ENCODE peak calls at places on chromosomes 16 and 17, in five cellular contexts. One of them, this sample, is unnamed.

GRCh38 chr16:21720533-21720932 is 56.8 kb downstream of the OTOA start:
- DNase-seq in tibial nerve: no peak
- DNase-seq in stomach: no peak
- DNase-seq in H9: no peak
- DNase-seq in heart left ventricle: no peak
- DNase-seq in this sample: no peak

GRCh38 chr16:4110680-4111079 is 5.6 kb downstream of the ADCY9 start:
- DNase-seq in H9: peak; percentile 40
- DNase-seq in stomach: peak; percentile 31
- DNase-seq in tibial nerve: no peak
- DNase-seq in heart left ventricle: no peak
- DNase-seq in this sample: no peak

GRCh38 chr16:70320121-70320520 is 21.1 kb downstream of the DDX19B start:
- DNase-seq in H9: no peak
- DNase-seq in tibial nerve: no peak
- DNase-seq in heart left ventricle: no peak
- DNase-seq in stomach: no peak
- DNase-seq in this sample: no peak

GRCh38 chr17:2926019-2926650 is 129.9 kb downstream of the RAP1GAP2 start:
- DNase-seq in heart left ventricle: no peak
- DNase-seq in tibial nerve: no peak
- DNase-seq in H9: no peak
- DNase-seq in stomach: no peak
- DNase-seq in this sample: no peak

GRCh38 chr17:1871743-1872142 is 41.9 kb downstream of the RPA1 start:
- DNase-seq in tibial nerve: no peak
- DNase-seq in heart left ventricle: no peak
- DNase-seq in H9: no peak
- DNase-seq in stomach: no peak
- DNase-seq in this sample: no peak

GRCh38 chr16:66677179-66677578 is 19.4 kb downstream of the CMTM4 start:
- DNase-seq in stomach: no peak
- DNase-seq in H9: no peak
- DNase-seq in tibial nerve: no peak
- DNase-seq in heart left ventricle: no peak
- DNase-seq in this sample: no peak

GRCh38 chr16:87538594-87538993 is 45.8 kb upstream of the ZCCHC14 start:
- DNase-seq in stomach: no peak
- DNase-seq in heart left ventricle: no peak
- DNase-seq in H9: no peak
- DNase-seq in tibial nerve: no peak
- DNase-seq in this sample: no peak

GRCh38 chr17:38815576-38816193 is 9.4 kb downstream of the CWC25 start:
- DNase-seq in stomach: no peak
- DNase-seq in tibial nerve: no peak
- DNase-seq in H9: no peak
- DNase-seq in heart left ventricle: no peak
- DNase-seq in this sample: no peak

GRCh38 chr17:82528484-82529265 is 9.1 kb downstream of the FOXK2 start:
- DNase-seq in heart left ventricle: peak; percentile 58
- DNase-seq in stomach: peak; percentile 33
- DNase-seq in H9: peak; percentile 52
- DNase-seq in tibial nerve: no peak
- DNase-seq in this sample: peak; percentile 42

GRCh38 chr17:82160081-82160480 is 52.6 kb downstream of the CCDC57 start:
- DNase-seq in H9: no peak
- DNase-seq in stomach: no peak
- DNase-seq in heart left ventricle: no peak
- DNase-seq in tibial nerve: no peak
- DNase-seq in this sample: peak; percentile 39

GRCh38 chr17:72077326-72077960 is 43.4 kb upstream of the SOX9 start:
- DNase-seq in H9: no peak
- DNase-seq in heart left ventricle: no peak
- DNase-seq in tibial nerve: no peak
- DNase-seq in stomach: no peak
- DNase-seq in this sample: no peak

GRCh38 chr17:17833664-17834357 is 3.0 kb downstream of the SREBF1 start:
- DNase-seq in heart left ventricle: no peak
- DNase-seq in H9: no peak
- DNase-seq in stomach: no peak
- DNase-seq in tibial nerve: no peak
- DNase-seq in this sample: no peak

GRCh38 chr16:24848065-24848464 is 2.3 kb downstream of the SLC5A11 start:
- DNase-seq in stomach: no peak
- DNase-seq in H9: no peak
- DNase-seq in heart left ventricle: no peak
- DNase-seq in tibial nerve: no peak
- DNase-seq in this sample: no peak

GRCh38 chr16:21598676-21599157 is 660 bp upstream of the METTL9 start:
- DNase-seq in stomach: no peak
- DNase-seq in tibial nerve: peak; percentile 9
- DNase-seq in H9: no peak
- DNase-seq in heart left ventricle: no peak
- DNase-seq in this sample: no peak

GRCh38 chr17:3961564-3962047 is 2.6 kb downstream of the ATP2A3 start:
- DNase-seq in stomach: no peak
- DNase-seq in heart left ventricle: no peak
- DNase-seq in tibial nerve: no peak
- DNase-seq in H9: no peak
- DNase-seq in this sample: no peak

GRCh38 chr17:34601431-34601830 is 22.0 kb downstream of the TMEM132E start:
- DNase-seq in heart left ventricle: no peak
- DNase-seq in tibial nerve: no peak
- DNase-seq in H9: no peak
- DNase-seq in stomach: no peak
- DNase-seq in this sample: no peak

GRCh38 chr17:35731239-35731931 is at the start of gene RASL10B:
- DNase-seq in H9: peak; percentile 83
- DNase-seq in stomach: peak; percentile 54
- DNase-seq in heart left ventricle: peak; percentile 58
- DNase-seq in tibial nerve: peak; percentile 37
- DNase-seq in this sample: peak; percentile 86

GRCh38 chr17:17567631-17568030 is 23.9 kb downstream of the PEMT start:
- DNase-seq in tibial nerve: peak; percentile 51
- DNase-seq in H9: no peak
- DNase-seq in heart left ventricle: peak; percentile 67
- DNase-seq in stomach: peak; percentile 82
- DNase-seq in this sample: peak; percentile 67

GRCh38 chr16:28607116-28607623 is 2.7 kb downstream of the SULT1A1 start:
- DNase-seq in tibial nerve: no peak
- DNase-seq in heart left ventricle: no peak
- DNase-seq in stomach: no peak
- DNase-seq in H9: no peak
- DNase-seq in this sample: no peak

GRCh38 chr17:7702776-7703175 is 2.2 kb upstream of the EFNB3 start:
- DNase-seq in stomach: no peak
- DNase-seq in heart left ventricle: no peak
- DNase-seq in H9: no peak
- DNase-seq in tibial nerve: no peak
- DNase-seq in this sample: no peak

GRCh38 chr16:58563235-58563634 is 47.9 kb downstream of the SETD6 start:
- DNase-seq in tibial nerve: no peak
- DNase-seq in H9: no peak
- DNase-seq in heart left ventricle: no peak
- DNase-seq in stomach: no peak
- DNase-seq in this sample: no peak

GRCh38 chr17:78304549-78305037 is 55.3 kb downstream of the SOCS3 start:
- DNase-seq in heart left ventricle: peak; percentile 49
- DNase-seq in H9: no peak
- DNase-seq in tibial nerve: peak; percentile 59
- DNase-seq in stomach: no peak
- DNase-seq in this sample: no peak

GRCh38 chr17:5065227-5065744 is 13.0 kb upstream of the ZFP3 start:
- DNase-seq in tibial nerve: no peak
- DNase-seq in H9: no peak
- DNase-seq in heart left ventricle: no peak
- DNase-seq in stomach: no peak
- DNase-seq in this sample: no peak

DNA sequence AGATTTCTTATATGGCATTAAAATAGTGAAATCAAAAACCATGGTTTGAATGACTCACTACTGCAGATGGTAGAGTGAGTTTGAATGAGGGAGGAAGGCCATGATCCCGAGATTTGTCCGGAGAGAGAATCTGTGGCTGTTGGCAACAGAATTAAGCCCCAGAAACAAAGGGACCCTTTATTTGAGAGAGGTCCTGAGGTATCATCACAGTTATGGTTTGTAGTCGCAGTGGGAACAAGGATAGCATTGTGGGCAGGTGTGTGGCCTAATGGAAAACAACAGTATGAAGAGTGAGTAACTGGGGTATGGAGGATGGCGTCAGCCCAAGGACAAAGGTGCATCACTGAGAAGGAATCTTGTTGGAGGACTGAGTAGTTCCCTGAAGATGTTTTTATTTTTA is 8.5 kb upstream of the ZFP3 start:
- DNase-seq in heart left ventricle: no peak
- DNase-seq in stomach: no peak
- DNase-seq in H9: no peak
- DNase-seq in tibial nerve: peak; percentile 27
- DNase-seq in this sample: no peak
- H3K27ac ChIP-seq in heart left ventricle: no peak overlapping the region
- H3K27ac ChIP-seq in stomach: no peak overlapping the region
- H3K27ac ChIP-seq in H9: no peak overlapping the region
- H3K27ac ChIP-seq in tibial nerve: no peak overlapping the region
- H3K27ac ChIP-seq in this sample: no peak overlapping the region

GRCh38 chr16:14095883-14096551 is 24.9 kb downstream of the MRTFB start:
- DNase-seq in heart left ventricle: no peak
- DNase-seq in tibial nerve: no peak
- DNase-seq in stomach: no peak
- DNase-seq in H9: no peak
- DNase-seq in this sample: peak; percentile 46
- H3K4me1 ChIP-seq in heart left ventricle: peaks cover 11% of the 10 kb centered on the region
- H3K4me1 ChIP-seq in tibial nerve: no peaks in the 10 kb centered on the region
- H3K4me1 ChIP-seq in stomach: peaks cover 78% of the 10 kb centered on the region
- H3K4me1 ChIP-seq in H9: peaks cover 2% of the 10 kb centered on the region
- H3K4me1 ChIP-seq in this sample: peaks cover 36% of the 10 kb centered on the region

DNA sequence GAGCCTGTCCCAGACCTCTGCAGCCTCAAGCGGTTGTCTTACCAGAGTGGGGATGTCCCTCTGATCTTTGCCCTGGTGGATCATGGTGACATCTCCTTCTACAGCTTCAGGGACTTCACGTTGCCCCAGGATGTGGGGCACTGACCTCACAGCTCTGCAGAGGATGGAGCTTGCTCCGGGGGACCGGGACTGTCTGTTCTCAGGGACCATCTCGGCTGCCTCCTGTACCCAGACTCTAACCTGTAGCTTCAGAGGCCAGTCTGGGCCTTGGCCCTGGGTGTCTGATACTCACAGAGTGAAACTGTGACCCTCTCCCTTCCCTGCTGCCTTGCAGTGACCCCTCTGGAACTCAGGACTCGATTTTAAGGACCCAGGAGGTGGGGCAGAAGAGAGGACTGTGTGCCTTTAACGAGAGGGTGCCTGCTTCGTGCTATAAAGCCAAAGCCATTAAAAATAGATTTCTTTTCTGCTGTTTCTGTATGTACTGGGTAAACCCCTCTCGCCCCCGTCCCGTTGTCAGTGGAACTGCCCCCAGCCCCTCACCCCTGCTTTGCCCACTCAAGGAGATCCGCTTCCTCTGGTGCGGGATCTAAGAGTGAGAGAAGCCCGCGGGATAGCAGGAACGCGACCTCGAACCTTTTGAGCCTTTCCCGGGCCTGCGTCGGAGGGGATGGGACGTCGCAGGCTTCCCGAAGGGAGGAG is 1.1 kb upstream of the LLGL2 start:
- DNase-seq in H9: no peak
- DNase-seq in stomach: no peak
- DNase-seq in heart left ventricle: no peak
- DNase-seq in tibial nerve: no peak
- DNase-seq in this sample: peak; percentile 59
- H3K27me3 ChIP-seq in H9: no peaks in the 10 kb centered on the region
- H3K27me3 ChIP-seq in stomach: peaks cover 10% of the 10 kb centered on the region
- H3K27me3 ChIP-seq in heart left ventricle: no peaks in the 10 kb centered on the region
- H3K27me3 ChIP-seq in tibial nerve: no peaks in the 10 kb centered on the region
- H3K27me3 ChIP-seq in this sample: no peaks in the 10 kb centered on the region

DNA sequence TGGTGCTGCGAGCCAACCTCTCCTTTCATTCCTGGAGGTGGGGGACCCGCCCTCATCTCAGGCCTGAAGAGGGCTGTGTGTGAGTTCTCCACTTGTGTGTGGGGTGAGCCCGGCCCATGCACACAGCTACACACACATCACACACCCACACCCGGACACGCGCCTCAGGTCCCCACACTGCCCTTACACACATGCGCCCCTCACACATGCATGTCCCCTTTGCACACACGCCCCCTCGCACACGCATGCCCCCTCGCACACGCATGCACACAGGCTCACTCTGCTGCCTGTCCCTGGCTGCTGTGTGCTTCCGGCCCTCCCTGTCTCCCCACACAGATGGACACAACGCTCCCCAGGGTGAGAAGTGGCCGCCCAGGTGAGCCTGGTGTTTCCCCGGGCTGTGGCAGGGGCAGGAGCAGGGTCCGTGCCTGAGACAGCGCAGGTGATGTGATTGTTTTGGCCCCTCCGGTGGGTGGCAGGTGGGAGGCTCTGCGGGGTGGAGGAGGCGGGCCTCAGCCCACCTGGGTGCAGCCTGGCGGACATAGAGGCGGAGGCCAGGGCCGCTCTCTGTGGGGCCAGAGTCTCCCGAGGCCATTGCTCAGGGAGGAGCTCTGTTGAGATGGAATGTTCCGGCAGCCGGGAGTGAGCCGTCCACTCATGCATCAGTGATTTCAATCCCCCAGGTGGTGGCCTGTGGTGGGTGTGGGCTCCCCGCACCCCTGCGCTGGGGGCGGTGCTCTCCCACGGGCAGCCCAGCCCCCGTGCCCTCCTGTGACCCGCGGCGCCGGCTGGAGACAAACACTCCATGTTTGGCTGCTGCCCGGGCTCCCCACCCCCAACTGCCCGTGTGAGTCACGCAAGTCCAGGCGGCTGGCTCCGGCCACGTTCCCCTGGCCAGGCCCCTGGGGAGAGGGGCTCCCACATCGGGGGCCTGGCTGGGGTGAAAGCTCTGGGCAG is 29.1 kb downstream of the CACNA1H start:
- DNase-seq in stomach: peak; percentile 60
- DNase-seq in H9: no peak
- DNase-seq in tibial nerve: no peak
- DNase-seq in heart left ventricle: peak; percentile 67
- DNase-seq in this sample: peak; percentile 84
- H3K27ac ChIP-seq in stomach: peak overlapping the region; percentile 85
- H3K27ac ChIP-seq in H9: no peak overlapping the region
- H3K27ac ChIP-seq in tibial nerve: no peak overlapping the region
- H3K27ac ChIP-seq in heart left ventricle: peak overlapping the region; percentile 56
- H3K27ac ChIP-seq in this sample: peak overlapping the region; percentile 67

GRCh38 chr17:42363231-42363630 is 25.0 kb downstream of the STAT3 start:
- DNase-seq in H9: no peak
- DNase-seq in heart left ventricle: no peak
- DNase-seq in stomach: no peak
- DNase-seq in tibial nerve: no peak
- DNase-seq in this sample: no peak
- H3K4me1 ChIP-seq in H9: peaks cover 15% of the 10 kb centered on the region
- H3K4me1 ChIP-seq in heart left ventricle: peaks cover 31% of the 10 kb centered on the region
- H3K4me1 ChIP-seq in stomach: peaks cover 93% of the 10 kb centered on the region
- H3K4me1 ChIP-seq in tibial nerve: peaks cover 51% of the 10 kb centered on the region
- H3K4me1 ChIP-seq in this sample: no peaks in the 10 kb centered on the region

This sample was measured in pancreas.